ENCODE peak calls at places on chromosomes 1 and 21, in five cellular contexts. One of them, this sample, is unnamed.
A peak's percentile ranks its signal among the peaks of the same experiment; 100 is the strongest.

GRCh38 chr1:201850053-201850397 is 21.1 kb downstream of the IPO9 start:
- DNase-seq in NCI-H146: no peak
- DNase-seq in stimulated activated CD8-positive, alpha-beta memory T cell treated with anti-CD3 and anti-CD28 coated beads, Interleukin-4, amount 100 ng/mL, for 1 hour: no peak
- DNase-seq in H54: peak; percentile 26
- DNase-seq in NCI-H748 treated with DMSO at 0.1 percent for 48 hours: no peak
- DNase-seq in this sample: no peak

GRCh38 chr1:150813028-150813707 is 5.1 kb upstream of the CTSK start:
- DNase-seq in NCI-H146: peak; percentile 75
- DNase-seq in stimulated activated CD8-positive, alpha-beta memory T cell treated with anti-CD3 and anti-CD28 coated beads, Interleukin-4, amount 100 ng/mL, for 1 hour: no peak
- DNase-seq in H54: peak; percentile 40
- DNase-seq in NCI-H748 treated with DMSO at 0.1 percent for 48 hours: peak; percentile 51
- DNase-seq in this sample: no peak

GRCh38 chr1:222171005-222171404 is 376.9 kb downstream of the HHIPL2 start:
- DNase-seq in NCI-H146: peak; percentile 20
- DNase-seq in stimulated activated CD8-positive, alpha-beta memory T cell treated with anti-CD3 and anti-CD28 coated beads, Interleukin-4, amount 100 ng/mL, for 1 hour: no peak
- DNase-seq in H54: no peak
- DNase-seq in NCI-H748 treated with DMSO at 0.1 percent for 48 hours: no peak
- DNase-seq in this sample: no peak

GRCh38 chr1:92577251-92577895 is 90.6 kb upstream of the GFI1 start:
- DNase-seq in NCI-H146: no peak
- DNase-seq in stimulated activated CD8-positive, alpha-beta memory T cell treated with anti-CD3 and anti-CD28 coated beads, Interleukin-4, amount 100 ng/mL, for 1 hour: no peak
- DNase-seq in H54: no peak
- DNase-seq in NCI-H748 treated with DMSO at 0.1 percent for 48 hours: no peak
- DNase-seq in this sample: no peak

GRCh38 chr1:213779228-213779627 is 208.5 kb upstream of the PROX1 start:
- DNase-seq in NCI-H146: no peak
- DNase-seq in stimulated activated CD8-positive, alpha-beta memory T cell treated with anti-CD3 and anti-CD28 coated beads, Interleukin-4, amount 100 ng/mL, for 1 hour: no peak
- DNase-seq in H54: no peak
- DNase-seq in NCI-H748 treated with DMSO at 0.1 percent for 48 hours: no peak
- DNase-seq in this sample: no peak

GRCh38 chr1:156898151-156898550 is 4.6 kb downstream of the PEAR1 start:
- DNase-seq in NCI-H146: no peak
- DNase-seq in stimulated activated CD8-positive, alpha-beta memory T cell treated with anti-CD3 and anti-CD28 coated beads, Interleukin-4, amount 100 ng/mL, for 1 hour: no peak
- DNase-seq in H54: peak; percentile 80
- DNase-seq in NCI-H748 treated with DMSO at 0.1 percent for 48 hours: no peak
- DNase-seq in this sample: no peak

GRCh38 chr1:221598122-221598521 is 143.8 kb downstream of the DUSP10 start:
- DNase-seq in NCI-H146: no peak
- DNase-seq in stimulated activated CD8-positive, alpha-beta memory T cell treated with anti-CD3 and anti-CD28 coated beads, Interleukin-4, amount 100 ng/mL, for 1 hour: no peak
- DNase-seq in H54: no peak
- DNase-seq in NCI-H748 treated with DMSO at 0.1 percent for 48 hours: no peak
- DNase-seq in this sample: no peak

GRCh38 chr1:21143752-21144151 is 32.9 kb downstream of the EIF4G3 start:
- DNase-seq in NCI-H146: no peak
- DNase-seq in stimulated activated CD8-positive, alpha-beta memory T cell treated with anti-CD3 and anti-CD28 coated beads, Interleukin-4, amount 100 ng/mL, for 1 hour: no peak
- DNase-seq in H54: no peak
- DNase-seq in NCI-H748 treated with DMSO at 0.1 percent for 48 hours: no peak
- DNase-seq in this sample: no peak

GRCh38 chr21:38957575-38958340 is 152.0 kb downstream of the ETS2 start:
- DNase-seq in NCI-H146: peak; percentile 69
- DNase-seq in stimulated activated CD8-positive, alpha-beta memory T cell treated with anti-CD3 and anti-CD28 coated beads, Interleukin-4, amount 100 ng/mL, for 1 hour: no peak
- DNase-seq in H54: no peak
- DNase-seq in NCI-H748 treated with DMSO at 0.1 percent for 48 hours: peak; percentile 30
- DNase-seq in this sample: no peak

GRCh38 chr1:31683997-31684396 is 19.8 kb downstream of the COL16A1 start:
- DNase-seq in NCI-H146: no peak
- DNase-seq in stimulated activated CD8-positive, alpha-beta memory T cell treated with anti-CD3 and anti-CD28 coated beads, Interleukin-4, amount 100 ng/mL, for 1 hour: no peak
- DNase-seq in H54: no peak
- DNase-seq in NCI-H748 treated with DMSO at 0.1 percent for 48 hours: no peak
- DNase-seq in this sample: no peak

GRCh38 chr1:180779584-180779983 is 133.1 kb upstream of the KIAA1614 start:
- DNase-seq in NCI-H146: no peak
- DNase-seq in stimulated activated CD8-positive, alpha-beta memory T cell treated with anti-CD3 and anti-CD28 coated beads, Interleukin-4, amount 100 ng/mL, for 1 hour: no peak
- DNase-seq in H54: no peak
- DNase-seq in NCI-H748 treated with DMSO at 0.1 percent for 48 hours: no peak
- DNase-seq in this sample: no peak

GRCh38 chr1:9319789-9320519 is 27.3 kb downstream of the SPSB1 start:
- DNase-seq in NCI-H146: no peak
- DNase-seq in stimulated activated CD8-positive, alpha-beta memory T cell treated with anti-CD3 and anti-CD28 coated beads, Interleukin-4, amount 100 ng/mL, for 1 hour: no peak
- DNase-seq in H54: no peak
- DNase-seq in NCI-H748 treated with DMSO at 0.1 percent for 48 hours: no peak
- DNase-seq in this sample: no peak

GRCh38 chr1:1583667-1584010 is 9.0 kb upstream of the SSU72 start:
- DNase-seq in NCI-H146: no peak
- DNase-seq in stimulated activated CD8-positive, alpha-beta memory T cell treated with anti-CD3 and anti-CD28 coated beads, Interleukin-4, amount 100 ng/mL, for 1 hour: no peak
- DNase-seq in H54: no peak
- DNase-seq in NCI-H748 treated with DMSO at 0.1 percent for 48 hours: no peak
- DNase-seq in this sample: no peak

GRCh38 chr1:154999651-155000474 is 2.7 kb upstream of the ZBTB7B start:
- DNase-seq in NCI-H146: peak; percentile 75
- DNase-seq in stimulated activated CD8-positive, alpha-beta memory T cell treated with anti-CD3 and anti-CD28 coated beads, Interleukin-4, amount 100 ng/mL, for 1 hour: no peak
- DNase-seq in H54: no peak
- DNase-seq in NCI-H748 treated with DMSO at 0.1 percent for 48 hours: no peak
- DNase-seq in this sample: peak; percentile 32

GRCh38 chr1:54327386-54328116 is 78.6 kb downstream of the SSBP3 start:
- DNase-seq in NCI-H146: no peak
- DNase-seq in stimulated activated CD8-positive, alpha-beta memory T cell treated with anti-CD3 and anti-CD28 coated beads, Interleukin-4, amount 100 ng/mL, for 1 hour: no peak
- DNase-seq in H54: no peak
- DNase-seq in NCI-H748 treated with DMSO at 0.1 percent for 48 hours: no peak
- DNase-seq in this sample: no peak

This sample was measured in effector memory CD8-positive, alpha-beta T cell.